ENCODE peak calls at places on chromosome X, in seven cellular contexts. K is PC-3; I is MCF 10A; M is activated CD8-positive, alpha-beta T cell treated with anti-CD3 and anti-CD28 coated beads for 36 hours; G is kidney epithelial cell; U is uterus; V is cardiac muscle cell. X is an unnamed sample.

GRCh38 chrX:121851033-121851432 is 803.6 kb downstream of the GLUD2 start:
- DNase-seq in K (peak), I (peak), M (no peak), G (no peak), U (no peak), V (no peak), X (no peak)

GRCh38 chrX:56764153-56764974 is 35.3 kb downstream of the NBDY start:
- DNase-seq in K (peak), I (peak), M (peak), G (no peak), U (peak), V (peak), X (peak)

GRCh38 chrX:155071694-155072215 is 447 bp downstream of the BRCC3 start:
- DNase-seq in K (no peak), I (peak), M (no peak), G (no peak), U (no peak), V (no peak), X (no peak)

GRCh38 chrX:30150196-30150895 is 65.0 kb upstream of the MAGEB2 start:
- DNase-seq in K (peak), I (peak), M (no peak), G (no peak), U (no peak), V (no peak), X (no peak)

GRCh38 chrX:138711399-138712347 is at the start of gene FGF13:
- DNase-seq in K (peak), I (peak), M (peak), G (no peak), U (peak), V (peak), X (no peak)

GRCh38 chrX:119990995-119991787 is 47.6 kb upstream of the NKAP start:
- DNase-seq in K (no peak), I (no peak), M (no peak), G (no peak), U (no peak), V (no peak), X (peak)

GRCh38 chrX:44667771-44668170 is 125.1 kb upstream of the FUNDC1 start:
- DNase-seq in K (no peak), I (no peak), M (no peak), G (no peak), U (no peak), V (no peak), X (no peak)

GRCh38 chrX:133005038-133005437 is 46.6 kb upstream of the HS6ST2 start:
- DNase-seq in K (peak), I (peak), M (no peak), G (no peak), U (no peak), V (peak), X (peak)

GRCh38 chrX:15404712-15405111 is 20.5 kb upstream of the VEGFD start:
- DNase-seq in K (no peak), I (no peak), M (no peak), G (no peak), U (peak), V (no peak), X (no peak)

DNA sequence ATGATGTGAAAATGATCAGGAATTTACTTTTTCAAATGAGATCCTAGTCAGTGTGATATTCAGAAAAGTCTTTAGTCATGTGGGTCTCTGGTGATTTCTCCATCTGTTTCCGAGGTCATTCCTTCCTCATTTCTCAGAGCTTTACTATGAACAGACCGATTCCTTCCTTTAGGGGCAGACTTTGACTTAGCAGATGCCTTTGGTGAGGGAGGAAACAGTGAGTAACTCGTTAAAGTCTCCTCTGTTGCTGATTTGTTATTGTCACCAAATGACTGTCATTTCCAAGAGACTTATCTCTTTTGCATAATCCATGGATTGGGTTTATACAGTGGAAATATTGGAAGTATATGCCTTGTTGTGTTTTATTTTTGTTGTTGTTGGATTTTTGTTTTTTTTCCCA is 76.2 kb upstream of the CD99 start:
- DNase-seq in K (peak), I (no peak), M (no peak), G (peak), U (no peak), V (peak), X (no peak)
- TF ChIP-seq CTCF in K (no peak), I (no peak), M (no peak), G (peak), U (peak), V (peak), X (no peak)

GRCh38 chrX:112877771-112878173 is 37.1 kb upstream of the AMOT start:
- DNase-seq in K (no peak), I (no peak), M (no peak), G (no peak), U (no peak), V (no peak), X (no peak)

GRCh38 chrX:112874614-112875013 is 34.0 kb upstream of the AMOT start:
- DNase-seq in K (no peak), I (no peak), M (no peak), G (no peak), U (no peak), V (no peak), X (no peak)

GRCh38 chrX:112868586-112868985 is 28.0 kb upstream of the AMOT start:
- DNase-seq in K (peak), I (peak), M (no peak), G (no peak), U (no peak), V (no peak), X (no peak)

GRCh38 chrX:112874140-112874539 is 33.5 kb upstream of the AMOT start:
- DNase-seq in K (peak), I (peak), M (no peak), G (no peak), U (no peak), V (no peak), X (no peak)
- TF ChIP-seq CTCF in K (no peak), I (peak), M (no peak), G (no peak), U (no peak), V (peak), X (no peak)

GRCh38 chrX:5233830-5234229 is 994.8 kb downstream of the NLGN4X start:
- DNase-seq in K (no peak), I (no peak), M (no peak), G (no peak), U (no peak), V (no peak), X (no peak)

GRCh38 chrX:5236749-5237148 is 991.9 kb downstream of the NLGN4X start:
- DNase-seq in K (no peak), I (no peak), M (no peak), G (no peak), U (no peak), V (no peak), X (no peak)

DNA sequence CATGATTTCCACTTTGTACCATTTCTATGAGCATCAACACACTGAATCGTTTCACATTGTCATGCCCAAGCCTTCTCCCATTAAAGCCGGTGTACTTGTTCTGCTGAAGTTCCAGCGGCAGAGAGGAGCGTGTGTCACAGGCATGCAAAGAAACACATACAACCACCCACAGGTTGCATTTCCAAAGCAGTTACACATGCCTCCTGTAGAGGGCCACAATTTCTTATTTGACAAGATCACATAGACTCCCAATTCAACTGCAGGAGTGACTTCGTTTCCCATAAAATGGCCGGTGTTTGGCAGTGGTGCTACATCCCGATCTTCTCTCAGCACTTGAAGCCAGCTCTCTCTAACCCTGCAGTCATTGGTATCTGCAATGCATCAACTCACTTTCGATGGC is 992.6 kb downstream of the NLGN4X start:
- DNase-seq in K (peak), I (peak), M (no peak), G (no peak), U (no peak), V (peak), X (no peak)
- TF ChIP-seq CTCF in K (peak), I (peak), M (no peak), G (peak), U (no peak), V (no peak), X (no peak)

GRCh38 chrX:42673411-42673810 is 104.6 kb downstream of the PPP1R2C start:
- DNase-seq in K (no peak), I (no peak), M (no peak), G (no peak), U (no peak), V (no peak), X (no peak)
- TF ChIP-seq CTCF in K (no peak), I (no peak), M (no peak), G (no peak), U (no peak), V (no peak), X (no peak)

DNA sequence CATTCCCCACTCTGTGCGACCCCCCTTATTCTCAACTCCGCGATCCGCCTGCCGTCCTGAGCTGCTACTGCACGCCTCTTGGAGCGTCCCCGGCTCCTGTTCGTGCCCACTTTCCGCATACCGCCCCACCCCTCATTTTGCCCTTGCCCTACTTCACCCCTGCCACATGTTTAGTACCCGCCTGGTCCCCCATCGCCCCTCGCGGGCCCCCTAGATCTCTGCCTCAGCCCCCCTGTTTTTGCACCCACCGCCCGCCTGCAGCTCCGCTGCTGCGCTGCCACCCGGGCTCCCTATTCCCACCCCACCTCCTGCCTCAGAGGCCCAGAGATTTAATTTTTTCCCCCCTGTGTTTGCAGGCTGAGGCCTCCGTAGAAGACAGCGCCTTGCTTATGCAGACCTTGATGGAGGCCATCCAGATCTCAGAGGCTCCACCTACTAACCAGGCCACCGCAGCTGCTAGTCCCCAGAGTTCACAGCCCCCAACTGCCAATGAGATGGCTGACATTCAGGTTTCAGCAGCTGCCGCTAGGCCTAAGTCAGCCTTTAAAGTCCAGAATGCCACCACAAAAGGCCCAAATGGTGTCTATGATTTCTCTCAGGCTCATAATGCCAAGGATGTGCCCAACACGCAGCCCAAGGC is 1.4 kb downstream of the MAGED1 start:
- DNase-seq in K (no peak), I (no peak), M (peak), G (no peak), U (peak), V (peak), X (peak)
- TF ChIP-seq CTCF in K (no peak), I (no peak), M (no peak), G (no peak), U (no peak), V (no peak), X (no peak)

GRCh38 chrX:4263005-4263404 is 549.6 kb upstream of the PRKX start:
- DNase-seq in K (peak), I (no peak), M (peak), G (no peak), U (no peak), V (peak), X (no peak)
- TF ChIP-seq CTCF in K (peak), I (peak), M (no peak), G (no peak), U (no peak), V (no peak), X (no peak)

GRCh38 chrX:152170621-152171020 is 32.2 kb upstream of the MAGEA10 start:
- DNase-seq in K (no peak), I (peak), M (no peak), G (no peak), U (no peak), V (no peak), X (no peak)

GRCh38 chrX:152165033-152165743 is 26.8 kb upstream of the MAGEA10 start:
- DNase-seq in K (no peak), I (no peak), M (no peak), G (no peak), U (no peak), V (no peak), X (no peak)
- TF ChIP-seq CTCF in K (no peak), I (no peak), M (no peak), G (no peak), U (no peak), V (no peak), X (no peak)

GRCh38 chrX:110213183-110213582 is 104.7 kb downstream of the AMMECR1 start:
- DNase-seq in K (no peak), I (no peak), M (no peak), G (no peak), U (no peak), V (no peak), X (no peak)

GRCh38 chrX:110210417-110211139 is 107.3 kb downstream of the AMMECR1 start:
- DNase-seq in K (peak), I (peak), M (no peak), G (no peak), U (no peak), V (no peak), X (no peak)

GRCh38 chrX:110214684-110215083 is 103.2 kb downstream of the AMMECR1 start:
- DNase-seq in K (no peak), I (no peak), M (no peak), G (no peak), U (no peak), V (no peak), X (no peak)

GRCh38 chrX:110211340-110211739 is 106.5 kb downstream of the AMMECR1 start:
- DNase-seq in K (no peak), I (no peak), M (no peak), G (no peak), U (no peak), V (no peak), X (no peak)

DNA sequence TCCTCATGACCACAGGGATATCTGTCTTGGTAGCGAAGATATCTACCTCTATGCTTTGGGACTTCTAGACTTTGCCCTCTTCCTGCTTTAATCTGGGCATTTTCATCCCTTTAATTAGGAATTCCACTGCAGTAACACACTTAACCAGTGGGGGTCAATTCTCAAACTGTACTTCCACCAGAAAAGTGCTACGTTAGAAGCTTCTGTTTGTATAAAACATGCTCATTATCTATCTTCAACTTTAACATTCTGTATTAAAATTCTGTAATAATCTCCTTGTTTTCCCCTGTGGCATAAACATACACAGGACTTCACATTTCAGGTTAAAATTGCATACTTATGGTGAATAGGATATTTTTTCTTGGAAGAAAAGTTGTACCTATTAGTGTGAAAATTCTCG is 105.6 kb downstream of the AMMECR1 start:
- DNase-seq in K (peak), I (peak), M (no peak), G (no peak), U (no peak), V (no peak), X (no peak)
- TF ChIP-seq CTCF in K (peak), I (no peak), M (no peak), G (peak), U (no peak), V (peak), X (no peak)

GRCh38 chrX:22660756-22661155 is 339.0 kb upstream of the DDX53 start:
- DNase-seq in K (no peak), I (no peak), M (no peak), G (no peak), U (no peak), V (no peak), X (no peak)

GRCh38 chrX:22662776-22663175 is 337.0 kb upstream of the DDX53 start:
- DNase-seq in K (peak), I (peak), M (no peak), G (no peak), U (no peak), V (no peak), X (no peak)

GRCh38 chrX:22665818-22666217 is 333.9 kb upstream of the DDX53 start:
- DNase-seq in K (no peak), I (no peak), M (no peak), G (no peak), U (no peak), V (no peak), X (no peak)

GRCh38 chrX:22664826-22665225 is 334.9 kb upstream of the DDX53 start:
- DNase-seq in K (no peak), I (no peak), M (no peak), G (no peak), U (no peak), V (peak), X (no peak)

DNA sequence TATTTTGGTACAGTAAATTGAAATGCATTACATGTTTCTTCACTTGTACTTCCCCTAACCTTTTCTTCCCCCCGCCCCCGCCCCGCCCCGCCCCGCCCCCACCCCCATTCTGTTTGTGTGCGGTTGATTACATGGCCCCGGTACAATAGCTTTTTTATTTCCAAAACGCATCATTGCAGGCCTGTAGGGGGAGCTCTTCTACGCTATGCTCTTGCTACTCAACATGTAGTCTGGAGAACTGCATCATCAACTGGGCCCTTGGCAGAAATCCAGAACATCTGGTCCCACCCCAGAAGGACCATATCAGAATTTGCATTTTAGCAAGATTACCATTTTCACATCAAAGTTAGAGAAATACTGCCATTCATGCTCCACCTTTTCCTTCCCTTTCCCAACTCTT is 333.3 kb upstream of the DDX53 start:
- DNase-seq in K (peak), I (peak), M (peak), G (no peak), U (no peak), V (peak), X (peak)
- TF ChIP-seq CTCF in K (peak), I (no peak), M (no peak), G (no peak), U (no peak), V (peak), X (no peak)